ENCODE peak calls at places on chromosomes 6 and 20, in seven cellular contexts. W is CD8-positive, alpha-beta T cell; G is transverse colon; V is astrocyte of the cerebellum; N is left ventricle myocardium inferior; J is fibroblast of pulmonary artery; Z is bronchial epithelial cell. M is an unnamed sample.

GRCh38 chr6:56749632-56750151 is 107.0 kb upstream of the DST start:
- DNase-seq in N (no peak), J (peak), G (no peak), W (no peak), V (peak), Z (peak), M (no peak)

GRCh38 chr6:118896339-118897136 is 2.6 kb downstream of the ASF1A start:
- DNase-seq in N (no peak), V (no peak), W (no peak), Z (peak), J (peak), G (no peak), M (no peak)

GRCh38 chr6:34982424-34982852 is 93.4 kb downstream of the ANKS1A start:
- DNase-seq in V (no peak), Z (peak), W (no peak), G (no peak), N (no peak), J (peak), M (no peak)

GRCh38 chr20:64211874-64212658 is 43.5 kb upstream of the PCMTD2 start:
- DNase-seq in W (no peak), V (no peak), Z (no peak), J (no peak), G (no peak), N (peak), M (no peak)

GRCh38 chr20:1327827-1328679 is 886 bp downstream of the SDCBP2 start:
- DNase-seq in W (peak), J (no peak), G (peak), N (no peak), Z (no peak), V (no peak), M (no peak)

GRCh38 chr6:22413681-22414305 is 117.0 kb upstream of the PRL start:
- DNase-seq in Z (no peak), W (no peak), G (no peak), N (no peak), V (peak), J (peak), M (no peak)

GRCh38 chr20:63942250-63943006 is 13.8 kb downstream of the UCKL1 start:
- DNase-seq in V (no peak), W (no peak), N (peak), Z (peak), J (no peak), G (peak), M (no peak)

GRCh38 chr20:16069416-16070010 is 503.7 kb downstream of the KIF16B start:
- DNase-seq in Z (no peak), N (no peak), G (no peak), J (no peak), V (no peak), W (no peak), M (no peak)

GRCh38 chr6:113756290-113756665 is 100.9 kb upstream of the MARCKS start:
- DNase-seq in V (no peak), W (no peak), J (no peak), G (no peak), N (no peak), Z (no peak), M (no peak)

GRCh38 chr6:37628611-37629320 is 68.9 kb downstream of the MDGA1 start:
- DNase-seq in Z (peak), J (peak), G (no peak), W (no peak), V (peak), N (no peak), M (no peak)

GRCh38 chr6:102085257-102085656 is 691.7 kb downstream of the GRIK2 start:
- DNase-seq in N (no peak), Z (no peak), W (no peak), J (no peak), G (no peak), V (no peak), M (no peak)
- TF ChIP-seq CTCF in N (no peak), Z (no peak), W (no peak), J (no peak), G (no peak), V (no peak), M (no peak)

DNA sequence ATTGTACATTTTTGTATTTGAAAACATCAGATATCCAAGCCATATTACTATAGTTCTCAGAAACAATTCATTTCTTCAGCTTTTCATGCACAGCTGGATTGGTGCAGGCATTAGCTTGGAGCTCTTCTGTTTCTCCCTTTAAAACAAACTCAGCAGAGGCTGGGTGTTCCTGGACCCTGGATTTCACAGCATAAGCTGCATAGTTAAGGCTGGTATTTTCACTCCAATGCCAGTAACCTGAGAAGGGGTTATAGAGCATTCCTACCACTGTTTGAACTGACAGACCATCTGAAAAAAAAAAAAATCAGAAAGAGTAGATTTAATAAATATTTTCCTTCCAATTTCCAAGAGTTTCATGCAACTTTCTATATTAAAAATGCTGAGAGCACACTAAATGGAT is 20.1 kb upstream of the FAXC start:
- DNase-seq in N (no peak), G (no peak), V (no peak), J (no peak), Z (no peak), W (no peak), M (no peak)
- TF ChIP-seq CTCF in N (no peak), G (no peak), V (no peak), J (no peak), Z (no peak), W (no peak), M (no peak)

GRCh38 chr6:29853245-29853644 is 25.6 kb downstream of the HLA-G start:
- DNase-seq in V (no peak), W (no peak), N (no peak), G (no peak), J (no peak), Z (no peak), M (no peak)
- TF ChIP-seq CTCF in V (no peak), W (no peak), N (peak), G (no peak), J (no peak), Z (no peak), M (no peak)

DNA sequence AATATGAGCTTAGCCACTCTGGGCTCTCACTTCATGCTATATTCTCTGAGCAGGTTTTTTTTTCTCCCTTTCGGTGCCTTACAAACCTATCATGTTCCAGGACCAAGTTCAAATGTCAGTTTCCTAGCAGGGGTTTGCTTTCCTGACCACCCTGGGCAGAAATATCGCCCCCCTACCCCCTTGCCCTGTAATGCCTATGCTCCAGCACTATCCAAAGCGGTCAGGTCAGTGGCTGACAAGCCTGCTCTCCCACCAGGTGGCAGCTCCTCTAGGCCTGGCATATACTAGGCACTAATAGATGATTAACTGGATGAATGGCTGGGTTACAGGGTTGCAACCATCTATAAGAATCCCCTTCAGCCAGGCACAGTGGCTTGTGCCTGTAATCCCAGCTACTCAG is 25.7 kb upstream of the AAR2 start:
- DNase-seq in V (no peak), J (no peak), W (no peak), N (no peak), Z (peak), G (no peak), M (no peak)
- TF ChIP-seq CTCF in V (no peak), J (no peak), W (no peak), N (no peak), Z (peak), G (no peak), M (no peak)

DNA sequence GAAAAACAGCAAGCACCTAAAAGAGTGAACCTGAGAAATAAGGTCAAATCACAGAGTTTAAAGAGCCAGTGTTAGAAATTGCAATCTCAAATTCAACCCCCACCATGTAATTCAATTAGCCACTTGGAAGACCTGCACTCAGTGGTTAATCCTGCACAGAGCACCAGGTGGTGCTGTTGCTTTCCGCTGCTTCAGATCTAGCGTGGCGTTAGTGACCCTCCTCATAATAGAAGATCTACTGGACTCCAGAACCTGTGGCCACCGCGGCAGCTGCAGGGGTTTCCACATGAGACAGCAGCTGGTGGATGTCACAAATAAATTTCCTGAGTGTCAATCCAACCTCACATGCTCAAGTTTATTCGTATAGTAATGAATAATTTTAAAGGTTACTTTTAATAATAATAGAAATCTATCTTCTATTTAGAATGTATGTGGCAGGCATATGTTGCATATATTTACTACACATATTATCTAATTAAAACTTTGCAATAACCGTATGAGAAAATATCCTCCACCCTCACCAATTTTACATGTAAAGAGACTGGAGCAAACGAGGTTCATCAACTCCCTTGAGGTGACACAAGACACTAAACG is 84.4 kb downstream of the SYNE1 start:
- DNase-seq in N (peak), G (peak), W (no peak), J (peak), V (peak), Z (peak), M (peak)
- TF ChIP-seq CTCF in N (peak), G (peak), W (peak), J (peak), V (peak), Z (peak), M (peak)

M was measured in CD14-positive monocyte.